ENCODE peak calls at places on chromosomes 12 and 14, in seven cellular contexts. J is tibial nerve, P is PC-9, B is dorsolateral prefrontal cortex, K is lower lobe of right lung, D is fibroblast of the aortic adventitia, H is GM12865. G is an unnamed sample.

GRCh38 chr12:21505888-21506287 is 4.3 kb downstream of the GOLT1B start:
- DNase-seq in J (no peak), P (no peak), B (no peak), K (no peak), D (no peak), H (no peak), G (no peak)

GRCh38 chr14:75518625-75519024 is 3.6 kb upstream of the BATF start:
- DNase-seq in J (no peak), P (no peak), B (no peak), K (no peak), D (no peak), H (peak), G (no peak)

GRCh38 chr12:119115296-119115905 is 63.3 kb upstream of the HSPB8 start:
- DNase-seq in J (peak), P (peak), B (no peak), K (no peak), D (peak), H (peak), G (no peak)

GRCh38 chr12:93901739-93902138 is 224.6 kb downstream of the CRADD start:
- DNase-seq in J (no peak), P (no peak), B (no peak), K (no peak), D (no peak), H (no peak), G (no peak)

GRCh38 chr14:85618978-85619377 is 89.0 kb downstream of the FLRT2 start:
- DNase-seq in J (no peak), P (no peak), B (no peak), K (no peak), D (no peak), H (no peak), G (no peak)

GRCh38 chr12:6559500-6559899 is 3.7 kb upstream of the IFFO1 start:
- DNase-seq in J (no peak), P (no peak), B (no peak), K (no peak), D (peak), H (no peak), G (no peak)

GRCh38 chr12:50185975-50186663 is 18.9 kb upstream of the CERS5 start:
- DNase-seq in J (no peak), P (no peak), B (no peak), K (no peak), D (peak), H (no peak), G (no peak)

GRCh38 chr12:72272731-72273498 is 745 bp downstream of the TRHDE start:
- DNase-seq in J (no peak), P (no peak), B (peak), K (peak), D (no peak), H (no peak), G (no peak)

GRCh38 chr12:96196781-96197180 is 2.6 kb downstream of the ELK3 start:
- DNase-seq in J (no peak), P (no peak), B (no peak), K (no peak), D (no peak), H (no peak), G (no peak)

GRCh38 chr14:101808020-101808641 is 46.6 kb downstream of the PPP2R5C start:
- DNase-seq in J (no peak), P (peak), B (no peak), K (no peak), D (no peak), H (no peak), G (no peak)
- TF ChIP-seq CTCF in J (no peak), P (no peak), B (no peak), K (no peak), D (peak), H (no peak), G (no peak)

GRCh38 chr12:109714141-109714912 is 702 bp downstream of the FAM222A start:
- DNase-seq in J (peak), P (peak), B (no peak), K (peak), D (peak), H (peak), G (no peak)
- TF ChIP-seq CTCF in J (peak), P (peak), B (peak), K (peak), D (no peak), H (peak), G (peak)

DNA sequence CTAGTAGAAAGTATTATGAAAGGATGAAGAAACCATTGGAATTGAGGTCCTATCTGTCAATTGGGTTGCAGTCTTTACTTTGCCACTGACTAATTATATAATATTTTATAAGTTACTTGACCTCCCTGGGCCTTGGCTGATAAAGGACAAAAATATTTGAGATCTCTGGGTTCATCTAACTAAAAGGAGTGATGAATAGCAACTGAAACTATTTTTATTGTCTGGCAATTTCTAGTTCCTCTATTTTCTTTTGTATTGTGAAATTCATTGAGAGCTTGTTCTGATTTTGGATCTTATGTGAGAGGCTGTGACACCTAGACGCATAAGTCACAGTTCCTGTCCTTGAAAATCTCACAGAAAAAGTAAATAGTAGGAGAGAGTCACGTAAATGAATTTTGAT is 415.7 kb upstream of the ATP2B1 start:
- DNase-seq in J (no peak), P (no peak), B (no peak), K (no peak), D (no peak), H (no peak), G (no peak)
- TF ChIP-seq CTCF in J (no peak), P (no peak), B (no peak), K (no peak), D (no peak), H (no peak), G (no peak)

DNA sequence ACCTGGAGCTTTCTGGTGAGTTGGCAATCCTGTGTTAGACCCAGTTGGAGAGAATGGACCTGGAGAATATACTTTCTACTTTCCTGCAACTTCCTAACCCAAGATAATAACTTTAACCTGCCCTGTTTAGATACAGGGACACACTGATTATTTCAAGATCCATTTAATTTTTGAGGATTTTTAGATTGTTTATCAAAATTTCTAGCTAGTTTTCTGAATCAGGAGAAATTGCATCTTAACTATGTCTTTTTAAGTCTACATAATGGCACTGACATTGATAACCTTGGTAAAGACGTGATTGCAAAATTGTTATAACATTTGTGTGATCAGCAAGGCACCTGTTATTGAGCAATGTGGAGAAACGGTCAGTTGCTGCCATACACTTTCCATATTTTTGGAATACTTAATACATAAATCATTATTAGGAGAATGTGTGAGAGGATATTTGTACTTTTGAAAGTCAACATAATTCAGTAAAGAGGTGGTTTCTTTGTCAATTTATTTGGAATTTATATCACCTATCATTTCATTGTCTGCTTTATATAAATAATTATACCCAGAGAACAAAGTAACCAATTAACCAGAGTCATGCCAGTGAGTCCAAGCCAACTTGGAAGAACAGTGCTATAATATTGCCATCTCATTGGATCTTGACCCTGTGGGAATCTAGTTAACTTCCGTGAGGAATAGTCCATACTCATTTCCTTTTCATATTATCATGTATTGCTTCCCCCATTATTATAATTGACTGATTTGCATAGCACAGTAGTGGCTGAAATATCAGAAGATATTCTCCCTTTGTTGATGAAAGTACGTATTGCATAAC is 28.4 kb downstream of the NFYB start:
- DNase-seq in J (no peak), P (no peak), B (no peak), K (no peak), D (no peak), H (no peak), G (no peak)
- TF ChIP-seq CTCF in J (no peak), P (no peak), B (no peak), K (no peak), D (no peak), H (no peak), G (peak)

GRCh38 chr12:114166360-114166759 is 200.2 kb upstream of the RBM19 start:
- DNase-seq in J (no peak), P (peak), B (peak), K (no peak), D (peak), H (peak), G (no peak)
- TF ChIP-seq CTCF in J (no peak), P (peak), B (peak), K (peak), D (peak), H (peak), G (peak)

DNA sequence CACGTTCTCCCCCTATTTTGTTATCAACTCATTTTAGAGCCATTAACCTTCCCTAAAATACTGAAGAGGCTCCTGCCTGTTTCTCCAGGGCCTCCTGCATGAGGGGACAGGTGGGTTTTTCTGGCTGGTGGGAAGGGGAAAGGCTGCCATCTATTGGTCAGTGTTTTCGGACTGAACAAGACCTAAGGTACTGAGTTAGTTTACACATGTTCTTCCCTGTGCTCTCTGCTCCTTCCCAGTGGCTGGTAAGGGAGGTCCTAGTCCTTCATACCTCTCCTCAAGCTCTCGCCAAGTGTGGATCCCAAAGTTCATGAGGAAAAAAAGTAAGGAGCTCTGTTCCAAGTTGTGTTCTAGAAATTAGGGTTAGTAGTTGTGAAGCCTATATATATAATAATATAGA is 357.5 kb downstream of the FSCB start:
- DNase-seq in J (no peak), P (peak), B (no peak), K (no peak), D (no peak), H (peak), G (no peak)
- TF ChIP-seq CTCF in J (no peak), P (peak), B (no peak), K (no peak), D (no peak), H (no peak), G (no peak)

DNA sequence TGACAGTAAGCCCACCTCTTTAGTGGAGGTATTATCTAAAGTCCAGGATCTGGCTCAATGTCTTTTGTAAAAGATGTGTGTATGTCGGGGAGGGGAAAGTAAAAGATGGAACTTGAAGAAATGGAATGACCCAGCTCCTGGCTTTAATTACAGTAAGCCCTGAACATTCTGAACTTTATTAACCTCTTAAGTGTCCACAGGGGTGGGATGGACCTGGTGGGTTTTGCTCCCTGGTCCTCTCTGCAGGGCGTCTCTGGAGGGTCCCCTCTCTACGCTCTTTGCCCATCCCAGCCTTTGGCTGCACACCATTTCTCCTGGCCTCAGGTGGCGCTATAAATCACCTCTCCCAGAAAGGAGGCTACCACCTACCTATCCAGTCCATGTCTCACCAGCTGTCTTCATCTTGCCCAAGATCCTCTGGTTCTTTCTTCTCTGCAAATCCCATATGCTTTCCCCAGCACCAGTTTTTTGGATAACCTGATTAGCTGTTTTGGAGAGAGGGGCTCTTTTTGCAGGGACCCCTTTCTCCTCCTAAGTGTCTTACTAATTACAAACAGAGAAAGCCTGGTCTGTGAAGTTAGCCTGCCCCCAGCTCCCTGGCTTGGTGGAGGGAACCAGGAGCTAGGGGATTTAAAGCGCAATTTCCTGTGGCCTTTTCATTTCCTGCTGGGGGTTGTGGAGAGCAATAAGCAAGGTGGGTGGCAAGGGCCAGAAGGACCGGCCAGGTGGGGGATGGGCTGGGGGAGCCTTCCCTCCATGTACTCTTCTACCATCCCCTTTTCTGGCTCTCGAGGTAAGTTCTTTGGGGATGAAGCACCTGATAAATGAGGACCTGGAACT is 3.9 kb upstream of the CISTR start:
- DNase-seq in J (no peak), P (no peak), B (no peak), K (no peak), D (no peak), H (no peak), G (no peak)
- TF ChIP-seq CTCF in J (no peak), P (no peak), B (no peak), K (no peak), D (no peak), H (peak), G (no peak)

GRCh38 chr12:76643438-76643837 is 83.9 kb upstream of the OSBPL8 start:
- DNase-seq in J (no peak), P (no peak), B (no peak), K (no peak), D (peak), H (no peak), G (no peak)

GRCh38 chr12:76641961-76642360 is 82.4 kb upstream of the OSBPL8 start:
- DNase-seq in J (no peak), P (no peak), B (no peak), K (no peak), D (no peak), H (no peak), G (no peak)

GRCh38 chr12:76639646-76640045 is 80.1 kb upstream of the OSBPL8 start:
- DNase-seq in J (no peak), P (no peak), B (no peak), K (no peak), D (no peak), H (no peak), G (no peak)

GRCh38 chr12:76637807-76638206 is 78.2 kb upstream of the OSBPL8 start:
- DNase-seq in J (no peak), P (no peak), B (no peak), K (no peak), D (peak), H (no peak), G (no peak)

DNA sequence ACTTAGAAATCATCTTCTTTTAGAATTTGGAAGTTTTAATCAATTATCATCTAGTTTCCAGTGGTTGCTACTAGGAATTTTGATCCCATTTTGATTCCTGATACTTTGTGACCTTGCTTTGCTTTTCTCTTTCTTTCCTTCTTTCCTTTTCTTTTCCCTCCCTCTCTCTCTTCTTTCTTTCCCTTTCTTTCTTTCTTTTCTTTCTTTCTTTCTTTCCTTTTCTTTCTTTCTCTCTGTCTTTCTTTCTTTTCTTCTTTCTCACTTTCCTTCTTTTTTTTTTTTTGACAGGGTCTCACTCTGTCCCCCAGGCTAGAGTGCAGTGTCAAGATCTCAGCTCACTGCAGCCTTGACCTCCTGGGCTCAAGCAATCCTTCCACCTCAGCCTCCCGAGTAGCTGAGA is 81.5 kb upstream of the OSBPL8 start:
- DNase-seq in J (no peak), P (no peak), B (no peak), K (no peak), D (no peak), H (no peak), G (no peak)
- TF ChIP-seq CTCF in J (no peak), P (no peak), B (no peak), K (no peak), D (no peak), H (no peak), G (no peak)

DNA sequence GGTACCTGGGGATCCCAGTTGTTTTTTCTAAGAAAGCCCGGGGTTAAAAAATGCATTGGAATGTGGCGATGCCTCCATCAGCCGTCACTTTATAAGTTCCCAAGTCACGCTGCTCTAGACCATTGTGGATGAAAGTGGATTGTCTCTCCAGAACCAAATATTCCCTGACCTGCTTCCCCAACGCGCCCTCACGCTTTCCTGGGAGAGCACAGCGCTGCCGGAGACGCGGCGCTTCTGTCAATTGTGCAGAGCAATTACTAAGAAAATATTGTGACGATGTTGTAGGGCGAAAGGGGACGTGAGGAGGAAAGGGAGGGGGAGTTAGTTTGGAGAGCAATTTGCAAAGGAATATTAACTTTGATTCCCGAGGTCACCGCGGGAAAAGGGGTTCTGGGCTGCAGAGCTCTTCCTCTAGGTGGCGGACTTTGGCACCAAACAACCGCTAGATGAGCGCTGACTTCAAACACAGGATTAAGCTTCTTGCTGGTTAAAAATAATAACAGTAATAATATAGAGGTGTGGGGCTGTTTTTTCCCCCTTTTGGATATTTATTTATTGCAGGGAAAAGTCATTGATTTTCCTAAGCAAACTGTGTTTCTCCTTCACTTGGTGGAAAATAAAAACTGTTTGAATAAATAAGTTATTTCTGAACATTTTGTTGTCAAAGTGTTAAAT is 9.6 kb upstream of the FOXG1 start:
- DNase-seq in J (no peak), P (no peak), B (peak), K (no peak), D (peak), H (peak), G (no peak)
- TF ChIP-seq CTCF in J (peak), P (peak), B (peak), K (peak), D (peak), H (peak), G (no peak)